ENCODE peak calls at places on chromosome 4, in ten cellular contexts. C is transverse colon, W is SK-N-SH, U is stomach, E is sigmoid colon, G is H1, M is K562, H is esophagus muscularis mucosa, A is upper lobe of left lung, N is GM12878. I is an unnamed sample.

GRCh38 chr4:175422331-175422730 is 389.7 kb downstream of the GPM6A start:
- DNase-seq in C (no peak), W (no peak), U (no peak), E (no peak), G (no peak), M (no peak), H (no peak), A (no peak), N (no peak), I (no peak)

GRCh38 chr4:11497972-11498371 is 69.3 kb upstream of the HS3ST1 start:
- DNase-seq in C (no peak), W (no peak), U (no peak), E (no peak), G (no peak), M (no peak), H (no peak), A (no peak), N (no peak), I (no peak)

GRCh38 chr4:76744253-76744921 is 153.6 kb downstream of the SOWAHB start:
- DNase-seq in C (no peak), W (no peak), U (no peak), E (no peak), G (no peak), M (no peak), H (no peak), A (no peak), N (no peak), I (no peak)

GRCh38 chr4:65658117-65658516 is 12.2 kb downstream of the EPHA5 start:
- DNase-seq in C (no peak), W (no peak), U (no peak), E (no peak), G (no peak), M (no peak), H (no peak), A (peak; percentile 46), N (no peak), I (no peak)

GRCh38 chr4:98838977-98839618 is 89.8 kb downstream of the EIF4E start:
- DNase-seq in C (no peak), W (peak; percentile 20), U (no peak), E (no peak), G (no peak), M (peak; percentile 50), H (peak; percentile 29), A (no peak), N (no peak), I (no peak)

GRCh38 chr4:107896158-107896645 is 35.1 kb upstream of the CYP2U1 start:
- DNase-seq in C (no peak), W (no peak), U (no peak), E (no peak), G (no peak), M (no peak), H (no peak), A (peak; percentile 49), N (no peak), I (no peak)

GRCh38 chr4:47278631-47279030 is 184.9 kb downstream of the COMMD8 start:
- DNase-seq in C (no peak), W (no peak), U (no peak), E (no peak), G (no peak), M (no peak), H (no peak), A (no peak), N (no peak), I (no peak)

GRCh38 chr4:7196283-7196651 is 3.9 kb downstream of the SORCS2 start:
- DNase-seq in C (no peak), W (no peak), U (no peak), E (peak; percentile 32), G (no peak), M (no peak), H (no peak), A (no peak), N (no peak), I (peak; percentile 29)

DNA sequence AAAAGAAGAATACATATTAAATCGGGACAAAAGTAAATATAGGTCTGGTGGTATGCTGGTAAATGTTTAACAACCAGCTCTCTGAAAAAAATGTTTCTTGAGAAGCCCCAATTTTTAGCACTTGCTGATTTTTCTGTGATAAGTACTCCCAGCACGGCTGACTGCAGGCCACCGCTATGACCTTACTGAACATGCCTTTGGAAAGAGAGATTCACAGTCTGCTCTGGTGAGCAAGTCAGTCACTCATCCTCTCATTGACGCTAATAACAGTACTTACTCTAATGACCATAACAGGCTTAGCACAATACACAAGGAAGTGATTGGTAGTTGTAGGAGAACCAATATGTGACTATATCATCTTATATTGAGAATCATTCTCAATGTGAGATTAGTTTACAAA is 98.9 kb upstream of the BLTP1 start:
- DNase-seq in C (no peak), W (no peak), U (no peak), E (no peak), G (no peak), M (no peak), H (no peak), A (no peak), N (no peak), I (no peak)
- TF ChIP-seq POLR2AphosphoS5 in C (no peak), W (no peak), U (no peak), E (no peak), G (no peak), M (no peak), H (no peak), A (no peak), N (no peak), I (no peak)

GRCh38 chr4:151097759-151098158 is 1.7 kb upstream of the RPS3A start:
- DNase-seq in C (no peak), W (no peak), U (no peak), E (no peak), G (no peak), M (no peak), H (no peak), A (no peak), N (no peak), I (no peak)

GRCh38 chr4:151098191-151098590 is 1.2 kb upstream of the RPS3A start:
- DNase-seq in C (peak; percentile 10), W (no peak), U (no peak), E (peak; percentile 68), G (no peak), M (no peak), H (no peak), A (peak; percentile 28), N (no peak), I (no peak)

GRCh38 chr4:151099976-151100417 is 569 bp downstream of the RPS3A start:
- DNase-seq in C (no peak), W (peak; percentile 37), U (no peak), E (no peak), G (no peak), M (peak; percentile 31), H (no peak), A (no peak), N (no peak), I (no peak)

GRCh38 chr4:151099226-151099975 is at the start of gene RPS3A:
- DNase-seq in C (peak; percentile 97), W (peak; percentile 90), U (peak; percentile 97), E (peak; percentile 98), G (peak; percentile 96), M (peak; percentile 90), H (peak; percentile 98), A (peak; percentile 98), N (peak; percentile 97), I (peak; percentile 98)

DNA sequence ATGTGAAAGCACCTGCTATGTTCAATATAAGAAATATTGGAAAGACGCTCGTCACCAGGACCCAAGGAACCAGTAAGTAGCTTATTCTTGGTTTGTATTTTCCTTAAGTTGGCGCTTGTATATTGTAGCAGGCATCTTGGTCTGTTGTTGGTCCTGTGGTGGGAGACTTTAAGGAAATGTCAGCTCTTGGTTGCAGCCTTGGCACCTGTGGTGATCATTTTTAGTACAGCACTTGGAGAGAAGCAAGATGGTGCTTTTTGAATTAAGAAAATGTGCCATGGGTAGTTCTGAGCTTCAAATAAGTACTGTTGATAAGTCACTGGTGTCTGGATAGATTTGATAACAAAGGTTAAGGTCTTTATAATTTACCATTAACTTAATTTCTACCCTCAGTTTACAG is 1.1 kb downstream of the RPS3A start:
- DNase-seq in C (no peak), W (no peak), U (no peak), E (no peak), G (no peak), M (no peak), H (no peak), A (no peak), N (no peak), I (no peak)
- H3K27ac ChIP-seq in C (peak overlapping the region; percentile 89), W (no peak overlapping the region), U (peak overlapping the region; percentile 96), E (peak overlapping the region; percentile 85), G (no peak overlapping the region), M (peak overlapping the region; percentile 89), H (peak overlapping the region; percentile 90), A (peak overlapping the region; percentile 96), N (peak overlapping the region; percentile 74), I (peak overlapping the region; percentile 90)

DNA sequence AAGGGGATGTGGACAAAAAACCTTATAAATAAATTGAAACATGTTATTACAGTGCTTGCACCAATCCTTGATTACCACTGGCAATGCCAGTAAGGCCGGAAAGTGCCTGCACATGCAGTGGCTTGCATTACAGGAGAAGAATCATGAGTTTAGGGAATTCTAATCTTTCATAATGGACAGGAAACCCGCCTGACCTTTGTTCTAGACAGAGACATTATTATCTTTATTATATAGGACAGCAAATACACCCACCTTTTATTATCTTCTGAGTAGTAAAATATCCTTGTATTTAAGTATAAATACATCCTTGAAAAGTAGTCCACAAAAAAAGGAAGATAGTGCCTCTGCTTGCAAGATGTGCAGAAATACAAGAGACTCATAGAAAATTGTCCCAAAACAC is 379.9 kb upstream of the LCORL start:
- DNase-seq in C (no peak), W (no peak), U (no peak), E (no peak), G (no peak), M (no peak), H (no peak), A (no peak), N (no peak), I (no peak)
- TF ChIP-seq EP300 in C (no peak), W (no peak), U (no peak), E (no peak), G (no peak), M (no peak), H (no peak), A (no peak), N (no peak), I (no peak)

GRCh38 chr4:22477136-22477793 is 38.6 kb downstream of the ADGRA3 start:
- DNase-seq in C (peak; percentile 42), W (no peak), U (no peak), E (no peak), G (no peak), M (no peak), H (no peak), A (no peak), N (no peak), I (no peak)
- TF ChIP-seq POLR2AphosphoS5 in C (no peak), W (no peak), U (no peak), E (no peak), G (no peak), M (no peak), H (no peak), A (no peak), N (no peak), I (no peak)